ENCODE peak calls at places on chromosomes 13 and 19, in seven cellular contexts. J is LNCaP clone FGC; T is ascending aorta; K is stimulated activated CD4-positive, alpha-beta T cell treated with anti-CD3 and anti-CD28 coated beads, TNF-alpha, amount 100 ng/mL, for 1 hour; B is CD4-positive, alpha-beta memory T cell; F is NCI-H1417; Z is EL. E is an unnamed sample.

GRCh38 chr19:3593156-3593555 is 7.9 kb downstream of the GIPC3 start:
- DNase-seq in Z (no peak), J (no peak), B (no peak), K (no peak), F (no peak), T (no peak), E (no peak)

GRCh38 chr19:806815-807421 is 9.7 kb downstream of the PTBP1 start:
- DNase-seq in J (no peak), F (no peak), B (no peak), K (no peak), Z (no peak), T (no peak), E (no peak)

GRCh38 chr19:43784251-43784980 is 3.6 kb upstream of the KCNN4 start:
- DNase-seq in B (peak), T (no peak), J (no peak), Z (peak), F (no peak), K (peak), E (peak)

GRCh38 chr13:23212621-23213020 is 31.8 kb downstream of the SGCG start:
- DNase-seq in B (no peak), J (peak), K (no peak), F (no peak), T (no peak), Z (no peak), E (no peak)

GRCh38 chr13:103772576-103772975 is 706.4 kb upstream of the SLC10A2 start:
- DNase-seq in K (no peak), Z (no peak), J (no peak), F (no peak), T (no peak), B (no peak), E (no peak)

GRCh38 chr13:98466634-98467236 is 110.2 kb downstream of the STK24 start:
- DNase-seq in T (no peak), K (no peak), F (peak), Z (peak), B (no peak), J (no peak), E (no peak)

GRCh38 chr19:22606954-22607652 is 27.0 kb upstream of the ZNF492 start:
- DNase-seq in B (no peak), F (no peak), T (no peak), J (no peak), K (no peak), Z (no peak), E (no peak)

GRCh38 chr13:108269601-108270328 is at the start of gene TNFSF13B:
- DNase-seq in K (no peak), Z (peak), B (peak), T (no peak), F (no peak), J (no peak), E (peak)

GRCh38 chr13:43009506-43009905 is 13.9 kb upstream of the DNAJC15 start:
- DNase-seq in F (no peak), Z (peak), T (no peak), B (no peak), K (no peak), J (no peak), E (no peak)

GRCh38 chr19:45693168-45693788 is 812 bp downstream of the QPCTL start:
- DNase-seq in F (peak), B (peak), T (no peak), Z (peak), K (peak), J (no peak), E (peak)

GRCh38 chr19:17389957-17390664 is 3.9 kb downstream of the CCDC194 start:
- DNase-seq in T (no peak), F (no peak), K (no peak), B (no peak), J (no peak), Z (no peak), E (no peak)

GRCh38 chr13:87259479-87260083 is 411.6 kb upstream of the SLITRK5 start:
- DNase-seq in Z (no peak), B (no peak), K (no peak), F (no peak), T (no peak), J (no peak), E (no peak)

E was measured in central memory CD4-positive, alpha-beta T cell.